ENCODE peak calls at places on chromosomes 6 and 20, in four cellular contexts. H, J, M and K are unnamed samples.

GRCh38 chr20:6164421-6165341 is 41.9 kb upstream of the FERMT1 start:
- DNase-seq in H (peak; percentile 12), J (no peak), M (peak; percentile 70), K (peak; percentile 33)

GRCh38 chr6:72245565-72245964 is 359.2 kb downstream of the RIMS1 start:
- DNase-seq in H (peak; percentile 15), J (no peak), M (peak; percentile 45), K (no peak)

GRCh38 chr6:148700713-148701392 is 46.0 kb upstream of the UST start:
- DNase-seq in J (no peak), H (peak; percentile 30), M (no peak), K (peak; percentile 60)

GRCh38 chr6:35139924-35140524 is 1.1 kb downstream of the TCP11 start:
- DNase-seq in J (no peak), H (peak; percentile 56), M (peak; percentile 40), K (peak; percentile 90)

GRCh38 chr20:62252342-62252966 is 14.1 kb downstream of the OSBPL2 start:
- DNase-seq in H (no peak), J (no peak), M (no peak), K (peak; percentile 20)

GRCh38 chr6:34522740-34523139 is 33.4 kb downstream of the SPDEF start:
- DNase-seq in M (no peak), J (no peak), H (no peak), K (no peak)

GRCh38 chr20:32986331-32986966 is 17.8 kb downstream of the SUN5 start:
- DNase-seq in H (no peak), J (no peak), M (no peak), K (no peak)

GRCh38 chr20:20956586-20956985 is 149.6 kb downstream of the LINC00237 start:
- DNase-seq in J (no peak), M (no peak), H (no peak), K (no peak)

GRCh38 chr6:27873101-27874030 is 38.8 kb downstream of the OR2B2 start:
- DNase-seq in J (no peak), H (peak; percentile 67), M (no peak), K (peak; percentile 82)

GRCh38 chr20:8079976-8080375 is 52.1 kb upstream of the PLCB1 start:
- DNase-seq in M (no peak), J (no peak), H (no peak), K (no peak)

GRCh38 chr6:160102956-160103824 is 18.4 kb upstream of the SLC22A1 start:
- DNase-seq in M (no peak), J (no peak), H (no peak), K (peak; percentile 51)

GRCh38 chr20:60086936-60087562 is 128.8 kb downstream of the CDH26 start:
- DNase-seq in M (no peak), J (no peak), H (no peak), K (no peak)

GRCh38 chr6:106360989-106361430 is 493 bp downstream of the CRYBG1 start:
- DNase-seq in M (no peak), H (no peak), J (no peak), K (peak; percentile 2)

GRCh38 chr6:24935753-24936152 is at the start of gene RIPOR2:
- DNase-seq in M (no peak), H (no peak), J (no peak), K (peak; percentile 15)

GRCh38 chr6:2196079-2196679 is 49.2 kb downstream of the GMDS start:
- DNase-seq in M (peak; percentile 19), J (no peak), H (peak; percentile 35), K (peak; percentile 78)

GRCh38 chr6:135181333-135182119 is 418 bp downstream of the MYB start:
- DNase-seq in M (no peak), J (no peak), H (no peak), K (no peak)

GRCh38 chr20:40319056-40319455 is 370.0 kb downstream of the MAFB start:
- DNase-seq in H (no peak), J (no peak), M (no peak), K (no peak)

GRCh38 chr6:398558-399078 is 7.1 kb downstream of the IRF4 start:
- DNase-seq in M (no peak), J (no peak), H (no peak), K (no peak)

GRCh38 chr20:45060341-45060740 is 40.6 kb downstream of the KCNS1 start:
- DNase-seq in H (no peak), J (no peak), M (no peak), K (no peak)

GRCh38 chr20:38658879-38659612 is 57.4 kb downstream of the ARHGAP40 start:
- DNase-seq in J (no peak), M (no peak), H (no peak), K (peak; percentile 48)

GRCh38 chr6:32645047-32645703 is 8.0 kb downstream of the HLA-DQA1 start:
- DNase-seq in M (no peak), J (no peak), H (no peak), K (no peak)

GRCh38 chr6:142333431-142333830 is 31.6 kb downstream of the ADGRG6 start:
- DNase-seq in J (no peak), H (no peak), M (no peak), K (no peak)

GRCh38 chr6:54426995-54427394 is 118.8 kb downstream of the TINAG start:
- DNase-seq in H (no peak), J (no peak), M (no peak), K (no peak)

GRCh38 chr20:34222208-34222607 is 19.0 kb upstream of the ASIP start:
- DNase-seq in M (no peak), H (peak; percentile 96), J (no peak), K (peak; percentile 98)

GRCh38 chr20:19583532-19584175 is 174.4 kb upstream of the RIN2 start:
- DNase-seq in J (no peak), M (no peak), H (no peak), K (peak; percentile 76)

GRCh38 chr6:23522751-23523527 is 603.1 kb upstream of the NRSN1 start:
- DNase-seq in H (no peak), J (no peak), M (no peak), K (no peak)

GRCh38 chr20:59599941-59600340 is 4.4 kb upstream of the PHACTR3 start:
- DNase-seq in M (no peak), H (no peak), J (no peak), K (no peak)

GRCh38 chr20:36745234-36745926 is 510 bp downstream of the NDRG3 start:
- DNase-seq in M (no peak), H (no peak), J (no peak), K (peak; percentile 16)

GRCh38 chr20:37901280-37901666 is 1.7 kb upstream of the VSTM2L start:
- DNase-seq in M (no peak), J (no peak), H (no peak), K (peak; percentile 39)

DNA sequence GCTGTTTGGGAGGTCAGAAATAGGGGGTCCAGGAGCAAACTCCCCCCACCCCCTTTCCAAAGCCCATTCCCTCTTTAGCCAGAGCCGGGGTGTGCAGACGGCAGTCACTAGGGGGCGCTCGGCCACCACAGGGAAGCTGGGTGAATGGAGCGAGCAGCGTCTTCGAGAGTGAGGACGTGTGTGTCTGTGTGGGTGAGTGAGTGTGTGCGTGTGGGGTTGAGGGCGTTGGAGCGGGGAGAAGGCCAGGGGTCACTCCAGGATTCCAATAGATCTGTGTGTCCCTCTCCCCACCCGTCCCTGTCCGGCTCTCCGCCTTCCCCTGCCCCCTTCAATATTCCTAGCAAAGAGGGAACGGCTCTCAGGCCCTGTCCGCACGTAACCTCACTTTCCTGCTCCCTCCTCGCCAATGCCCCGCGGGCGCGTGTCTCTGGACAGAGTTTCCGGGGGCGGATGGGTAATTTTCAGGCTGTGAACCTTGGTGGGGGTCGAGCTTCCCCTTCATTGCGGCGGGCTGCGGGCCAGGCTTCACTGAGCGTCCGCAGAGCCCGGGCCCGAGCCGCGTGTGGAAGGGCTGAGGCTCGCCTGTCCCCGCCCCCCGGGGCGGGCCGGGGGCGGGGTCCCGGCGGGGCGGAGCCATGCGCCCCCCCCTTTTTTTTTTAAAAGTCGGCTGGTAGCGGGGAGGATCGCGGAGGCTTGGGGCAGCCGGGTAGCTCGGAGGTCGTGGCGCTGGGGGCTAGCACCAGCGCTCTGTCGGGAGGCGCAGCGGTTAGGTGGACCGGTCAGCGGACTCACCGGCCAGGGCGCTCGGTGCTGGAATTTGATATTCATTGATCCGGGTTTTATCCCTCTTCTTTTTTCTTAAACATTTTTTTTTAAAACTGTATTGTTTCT is at the start of gene VEGFA:
- DNase-seq in H (peak; percentile 80), M (peak; percentile 47), J (peak; percentile 95), K (peak; percentile 90)
- TF ChIP-seq CTCF in H (peak; percentile 84), M (peak; percentile 97), J (peak; percentile 95), K (peak; percentile 99)

DNA sequence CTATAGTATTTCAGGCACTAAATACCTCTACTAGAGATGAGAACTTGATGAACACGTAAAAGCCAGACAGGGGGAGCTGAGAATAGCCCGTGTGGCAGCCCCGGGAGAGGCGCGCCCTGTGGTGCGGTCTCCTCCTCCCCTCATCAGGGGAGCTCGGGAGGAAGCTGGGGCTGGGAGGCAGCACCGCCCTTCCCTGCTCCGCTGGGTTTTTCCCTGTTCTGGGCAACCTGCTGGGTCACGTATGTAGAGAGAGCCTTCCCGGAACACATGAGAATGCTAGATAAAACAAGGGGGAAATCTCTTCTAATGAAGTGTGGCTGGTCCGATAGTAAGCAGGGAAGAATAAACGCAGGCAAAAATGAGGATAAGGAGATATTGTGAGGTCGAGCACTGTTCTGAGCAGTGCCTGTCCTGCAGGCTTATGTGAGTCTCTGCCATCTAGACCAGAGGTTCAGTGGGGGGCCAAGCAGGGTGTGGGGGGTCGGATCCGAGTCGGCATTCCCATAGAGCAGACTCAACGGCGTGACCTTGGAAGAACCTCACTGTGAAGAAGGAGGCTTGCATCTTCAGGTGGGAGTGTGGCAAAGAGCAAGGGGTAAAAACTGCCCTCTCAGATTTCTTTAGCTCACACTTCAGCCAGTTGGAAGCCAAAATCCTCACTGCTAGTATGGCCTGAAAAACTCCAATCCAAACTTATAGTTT is 13.4 kb upstream of the RPS6KA2 start:
- DNase-seq in M (no peak), J (no peak), H (no peak), K (peak; percentile 51)
- H3K4me3 ChIP-seq in M (no peak overlapping the region), J (no peak overlapping the region), H (no peak overlapping the region), K (peak overlapping the region; percentile 32)

GRCh38 chr6:168248148-168248620 is 71.4 kb downstream of the DACT2 start:
- DNase-seq in M (no peak), H (no peak), J (no peak), K (peak; percentile 7)
- TF ChIP-seq CTCF in M (no peak), H (no peak), J (no peak), K (no peak)

DNA sequence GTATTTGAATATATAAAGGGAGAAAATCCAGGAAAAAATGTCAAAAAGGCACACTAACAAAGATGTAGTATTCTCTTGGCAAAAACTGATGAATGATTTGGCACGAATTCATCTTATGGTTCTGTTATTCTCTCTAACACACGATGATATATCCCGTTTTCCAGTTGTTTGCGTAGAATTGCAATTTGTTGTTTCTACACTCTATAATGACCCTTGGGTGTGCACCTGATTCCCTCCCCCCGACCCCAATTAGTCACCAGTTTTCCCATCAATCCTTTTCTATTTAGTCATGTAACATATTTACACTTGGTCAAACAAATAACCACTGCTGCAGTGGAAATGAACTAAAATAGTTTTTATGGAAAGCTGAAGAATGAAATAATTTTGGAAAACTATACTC is 1.5 kb upstream of the ARID1B start:
- DNase-seq in J (no peak), M (no peak), H (no peak), K (no peak)
- H3K4me3 ChIP-seq in J (peak overlapping the region; percentile 91), M (no peak overlapping the region), H (no peak overlapping the region), K (no peak overlapping the region)

GRCh38 chr6:158528826-158529225 is 31.1 kb upstream of the TMEM181 start:
- DNase-seq in J (no peak), H (no peak), M (no peak), K (no peak)

GRCh38 chr6:158519761-158520160 is 40.1 kb upstream of the TMEM181 start:
- DNase-seq in H (no peak), M (no peak), J (no peak), K (no peak)

GRCh38 chr6:158521759-158522158 is 38.1 kb upstream of the TMEM181 start:
- DNase-seq in M (no peak), J (no peak), H (no peak), K (no peak)

GRCh38 chr6:158522616-158523015 is 37.3 kb upstream of the TMEM181 start:
- DNase-seq in H (no peak), M (no peak), J (no peak), K (no peak)

GRCh38 chr6:158524311-158524710 is 35.6 kb upstream of the TMEM181 start:
- DNase-seq in H (no peak), J (no peak), M (no peak), K (no peak)
- TF ChIP-seq CTCF in H (no peak), J (no peak), M (no peak), K (no peak)